ENCODE peak calls at places on chromosomes 5 and 9, in eight cellular contexts. N is HCT116, T is stomach, R is uterus, A is transverse colon, M is heart left ventricle, E is A549, Q is tibial nerve. F is an unnamed sample.

GRCh38 chr9:136283291-136284235 is 20.3 kb downstream of the CCDC187 start:
- DNase-seq in E (peak; percentile 78), Q (peak; percentile 72), T (peak; percentile 85), N (peak; percentile 54), R (peak; percentile 70), A (peak; percentile 82), M (peak; percentile 85), F (peak; percentile 85)

GRCh38 chr9:87516222-87516930 is 18.7 kb downstream of the DAPK1 start:
- DNase-seq in N (no peak), Q (peak; percentile 55), M (peak; percentile 74), E (peak; percentile 40), R (peak; percentile 28), T (peak; percentile 44), A (peak; percentile 34), F (peak; percentile 64)

GRCh38 chr5:54895816-54896341 is 89.5 kb downstream of the ESM1 start:
- DNase-seq in E (peak; percentile 49), N (peak; percentile 39), M (no peak), Q (peak; percentile 66), T (peak; percentile 50), R (peak; percentile 19), A (no peak), F (peak; percentile 70)

GRCh38 chr9:123591283-123591682 is 235.3 kb downstream of the CRB2 start:
- DNase-seq in N (no peak), Q (no peak), T (no peak), M (no peak), R (no peak), E (no peak), A (no peak), F (no peak)

GRCh38 chr5:178293400-178293799 is 60.8 kb upstream of the PHYKPL start:
- DNase-seq in Q (no peak), M (peak; percentile 28), A (no peak), R (no peak), N (no peak), E (no peak), T (no peak), F (no peak)

GRCh38 chr9:68978054-68978453 is 35.9 kb downstream of the PRKACG start:
- DNase-seq in T (no peak), A (no peak), N (no peak), Q (no peak), E (no peak), R (no peak), M (no peak), F (no peak)

GRCh38 chr9:136080716-136081112 is 14.4 kb downstream of the NACC2 start:
- DNase-seq in T (no peak), M (peak; percentile 47), N (no peak), R (no peak), E (no peak), Q (no peak), A (no peak), F (no peak)

GRCh38 chr5:15571618-15572017 is 71.6 kb downstream of the FBXL7 start:
- DNase-seq in E (no peak), A (no peak), M (no peak), N (no peak), Q (no peak), R (no peak), T (no peak), F (no peak)

GRCh38 chr9:113638504-113638903 is 175.0 kb downstream of the RGS3 start:
- DNase-seq in R (no peak), E (no peak), M (no peak), N (no peak), Q (no peak), A (no peak), T (no peak), F (no peak)

GRCh38 chr9:2230362-2230761 is 215.2 kb downstream of the SMARCA2 start:
- DNase-seq in A (no peak), N (no peak), R (no peak), E (no peak), T (no peak), M (no peak), Q (no peak), F (no peak)

GRCh38 chr9:3628239-3628638 is 102.4 kb upstream of the RFX3 start:
- DNase-seq in R (no peak), T (no peak), Q (no peak), E (no peak), M (no peak), A (no peak), N (no peak), F (no peak)

GRCh38 chr5:72648511-72648910 is 141.3 kb upstream of the ZNF366 start:
- DNase-seq in E (no peak), A (no peak), Q (no peak), R (peak; percentile 64), M (no peak), T (no peak), N (no peak), F (no peak)

GRCh38 chr9:8764041-8764440 is 964.5 kb upstream of the DMAC1 start:
- DNase-seq in E (no peak), N (no peak), T (no peak), Q (no peak), M (no peak), A (no peak), R (no peak), F (no peak)

GRCh38 chr5:175747539-175748060 is 89.7 kb downstream of the HRH2 start:
- DNase-seq in M (no peak), Q (no peak), N (no peak), T (no peak), R (no peak), A (no peak), E (no peak), F (no peak)

GRCh38 chr9:74887041-74887980 is at the start of gene TRPM6:
- DNase-seq in Q (peak; percentile 64), R (peak; percentile 63), N (peak; percentile 42), A (peak; percentile 84), E (peak; percentile 77), T (peak; percentile 77), M (peak; percentile 92), F (peak; percentile 71)

GRCh38 chr5:68802430-68802829 is 291.4 kb upstream of the SLC30A5 start:
- DNase-seq in A (no peak), N (no peak), Q (no peak), E (no peak), M (no peak), R (no peak), T (no peak), F (no peak)

GRCh38 chr5:68805427-68805826 is 288.4 kb upstream of the SLC30A5 start:
- DNase-seq in T (no peak), M (no peak), A (no peak), N (no peak), E (no peak), R (no peak), Q (no peak), F (no peak)

GRCh38 chr5:68803881-68804319 is 289.9 kb upstream of the SLC30A5 start:
- DNase-seq in N (no peak), R (no peak), Q (no peak), T (no peak), M (no peak), E (no peak), A (no peak), F (no peak)

GRCh38 chr5:68798877-68799276 is 294.9 kb upstream of the SLC30A5 start:
- DNase-seq in Q (no peak), N (no peak), T (no peak), R (no peak), E (no peak), M (no peak), A (no peak), F (no peak)

DNA sequence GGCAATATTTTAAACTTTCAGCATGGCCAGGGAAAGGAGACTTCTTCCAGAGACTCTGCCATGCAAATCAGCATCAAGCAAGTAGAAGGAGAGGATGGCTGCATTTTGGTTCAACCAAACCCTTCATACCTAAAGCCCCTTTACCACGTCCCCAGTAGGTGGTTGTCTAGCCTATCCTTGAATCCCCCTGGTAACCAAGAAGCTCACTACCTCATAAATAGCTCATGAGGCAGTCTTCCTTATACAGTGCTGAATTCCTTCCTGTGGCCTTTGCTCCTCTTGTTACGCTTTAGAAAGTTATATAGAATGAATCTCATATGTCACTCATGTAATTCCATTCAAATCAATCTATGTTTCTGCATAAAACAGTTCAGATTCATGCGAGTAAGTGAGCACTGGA is 289.5 kb upstream of the SLC30A5 start:
- DNase-seq in A (no peak), E (no peak), T (no peak), N (no peak), Q (no peak), R (no peak), M (no peak), F (no peak)
- H3K27ac ChIP-seq in A (no peak overlapping the region), E (no peak overlapping the region), T (no peak overlapping the region), N (no peak overlapping the region), Q (no peak overlapping the region), R (no peak overlapping the region), M (peak overlapping the region; percentile 22), F (no peak overlapping the region)

GRCh38 chr9:16505159-16505558 is 365.3 kb downstream of the BNC2 start:
- DNase-seq in E (peak; percentile 44), N (no peak), Q (no peak), M (no peak), A (no peak), R (no peak), T (peak; percentile 27), F (no peak)
- TF ChIP-seq POLR2A in E (no peak), N (no peak), Q (no peak), M (no peak), A (no peak), R (no peak), T (no peak), F (no peak)

DNA sequence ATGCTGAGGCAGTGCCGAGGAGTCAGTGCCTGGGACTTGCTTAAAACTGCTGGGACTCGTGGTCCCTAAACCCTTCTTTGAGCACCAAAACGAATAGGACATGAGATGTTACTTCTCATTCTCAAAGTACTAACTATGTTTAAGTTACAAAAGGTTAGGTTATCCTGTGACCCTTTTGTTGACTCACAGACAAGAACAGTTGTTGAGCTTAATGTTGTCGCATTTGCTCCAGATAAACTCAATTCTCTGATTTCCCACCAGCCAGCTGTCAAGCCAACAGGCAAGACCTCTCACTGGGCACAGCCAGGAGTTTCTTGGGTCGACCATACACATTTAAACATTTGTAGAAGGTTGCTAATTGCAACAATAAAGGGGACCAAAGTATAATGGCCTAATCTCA is 249.4 kb downstream of the ADAMTSL1 start:
- DNase-seq in E (no peak), M (no peak), Q (no peak), A (no peak), T (no peak), R (no peak), N (no peak), F (no peak)
- H3K27ac ChIP-seq in E (no peak overlapping the region), M (no peak overlapping the region), Q (no peak overlapping the region), A (no peak overlapping the region), T (no peak overlapping the region), R (no peak overlapping the region), N (no peak overlapping the region), F (no peak overlapping the region)

DNA sequence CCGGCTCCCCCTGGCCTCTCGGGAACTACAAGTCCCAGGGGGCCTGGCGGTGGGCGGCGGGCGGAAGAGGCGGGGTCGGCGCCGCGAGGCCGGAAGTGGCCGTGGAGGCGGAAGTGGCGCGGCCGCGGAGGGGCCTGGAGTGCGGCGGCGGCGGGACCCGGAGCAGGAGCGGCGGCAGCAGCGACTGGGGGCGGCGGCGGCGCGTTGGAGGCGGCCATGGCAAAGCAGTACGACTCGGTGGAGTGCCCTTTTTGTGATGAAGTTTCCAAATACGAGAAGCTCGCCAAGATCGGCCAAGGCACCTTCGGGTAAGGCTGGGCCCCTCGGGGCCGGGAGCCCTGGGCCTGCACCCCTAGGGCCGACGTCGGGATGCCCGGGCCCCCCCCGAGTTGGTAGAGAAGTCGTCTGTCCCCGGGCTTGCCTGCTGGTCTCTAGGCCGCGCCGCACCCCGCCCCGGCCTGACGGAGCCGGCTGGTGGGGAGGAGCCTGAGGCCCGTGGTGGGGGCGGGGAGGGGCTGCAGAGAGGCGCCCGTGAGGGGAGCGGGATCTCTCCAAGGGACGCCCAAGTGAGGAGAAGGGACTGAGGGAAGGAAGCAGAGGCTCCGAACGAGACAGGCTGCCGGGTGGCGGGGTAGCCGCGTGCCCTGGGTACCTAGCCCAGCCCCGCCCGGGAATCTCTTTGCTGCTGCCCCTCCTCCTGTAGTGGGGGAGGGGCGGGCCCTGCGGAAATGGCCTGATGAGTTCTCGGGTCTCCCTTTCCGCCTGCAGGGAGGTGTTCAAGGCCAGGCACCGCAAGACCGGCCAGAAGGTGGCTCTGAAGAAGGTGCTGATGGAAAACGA is at the start of gene CDK9:
- DNase-seq in R (peak; percentile 93), E (peak; percentile 94), M (peak; percentile 97), Q (peak; percentile 84), N (peak; percentile 73), A (peak; percentile 94), T (peak; percentile 93), F (peak; percentile 93)
- TF ChIP-seq POLR2A in R (peak; percentile 61), E (peak; percentile 51), M (no peak), Q (peak; percentile 81), N (no peak), A (peak; percentile 75), T (no peak), F (peak; percentile 43)

F was measured in testis.